ENCODE peak calls at places on chromosomes 6 and 20, in four cellular contexts. W is HepG2, E is GM12878, B is H1. K is an unnamed sample.

GRCh38 chr6:107956586-107957164 is 1.3 kb downstream of the SEC63 start:
- DNase-seq in B (no peak), W (no peak), E (no peak), K (no peak)

GRCh38 chr6:151999194-151999593 is 191.7 kb downstream of the ESR1 start:
- DNase-seq in W (no peak), B (no peak), E (no peak), K (no peak)

GRCh38 chr20:21019831-21020655 is 86.1 kb downstream of the LINC00237 start:
- DNase-seq in W (peak; percentile 82), E (no peak), B (no peak), K (no peak)

GRCh38 chr6:166112580-166112979 is 55.1 kb downstream of the TBXT start:
- DNase-seq in W (peak; percentile 15), E (no peak), B (no peak), K (no peak)

GRCh38 chr6:33272358-33273128 is 668 bp downstream of the RPS18 start:
- DNase-seq in W (no peak), B (no peak), E (no peak), K (no peak)

GRCh38 chr6:124879992-124880355 is 82.3 kb upstream of the RNF217 start:
- DNase-seq in W (no peak), B (no peak), E (no peak), K (no peak)

GRCh38 chr6:27375613-27376079 is 12.9 kb upstream of the ZNF391 start:
- DNase-seq in W (no peak), B (no peak), E (no peak), K (no peak)

GRCh38 chr20:53679597-53680309 is 86.1 kb upstream of the ZNF217 start:
- DNase-seq in W (peak; percentile 50), B (no peak), E (no peak), K (no peak)

GRCh38 chr6:168091381-168092264 is 12.6 kb upstream of the FRMD1 start:
- DNase-seq in W (no peak), E (no peak), B (no peak), K (no peak)

GRCh38 chr20:58523916-58524315 is 8.7 kb upstream of the APCDD1L start:
- DNase-seq in W (no peak), E (no peak), B (no peak), K (no peak)

GRCh38 chr20:17661121-17661744 is 20.8 kb downstream of the RRBP1 start:
- DNase-seq in B (no peak), E (no peak), W (peak; percentile 83), K (no peak)

GRCh38 chr6:90131614-90132423 is 164.8 kb downstream of the BACH2 start:
- DNase-seq in E (no peak), W (no peak), B (no peak), K (no peak)

GRCh38 chr20:10674684-10675455 is 1.1 kb upstream of the JAG1 start:
- DNase-seq in W (peak; percentile 84), B (no peak), E (no peak), K (no peak)

GRCh38 chr6:70108230-70108629 is 194.7 kb downstream of the COL9A1 start:
- DNase-seq in E (peak; percentile 21), B (no peak), W (peak; percentile 19), K (no peak)

DNA sequence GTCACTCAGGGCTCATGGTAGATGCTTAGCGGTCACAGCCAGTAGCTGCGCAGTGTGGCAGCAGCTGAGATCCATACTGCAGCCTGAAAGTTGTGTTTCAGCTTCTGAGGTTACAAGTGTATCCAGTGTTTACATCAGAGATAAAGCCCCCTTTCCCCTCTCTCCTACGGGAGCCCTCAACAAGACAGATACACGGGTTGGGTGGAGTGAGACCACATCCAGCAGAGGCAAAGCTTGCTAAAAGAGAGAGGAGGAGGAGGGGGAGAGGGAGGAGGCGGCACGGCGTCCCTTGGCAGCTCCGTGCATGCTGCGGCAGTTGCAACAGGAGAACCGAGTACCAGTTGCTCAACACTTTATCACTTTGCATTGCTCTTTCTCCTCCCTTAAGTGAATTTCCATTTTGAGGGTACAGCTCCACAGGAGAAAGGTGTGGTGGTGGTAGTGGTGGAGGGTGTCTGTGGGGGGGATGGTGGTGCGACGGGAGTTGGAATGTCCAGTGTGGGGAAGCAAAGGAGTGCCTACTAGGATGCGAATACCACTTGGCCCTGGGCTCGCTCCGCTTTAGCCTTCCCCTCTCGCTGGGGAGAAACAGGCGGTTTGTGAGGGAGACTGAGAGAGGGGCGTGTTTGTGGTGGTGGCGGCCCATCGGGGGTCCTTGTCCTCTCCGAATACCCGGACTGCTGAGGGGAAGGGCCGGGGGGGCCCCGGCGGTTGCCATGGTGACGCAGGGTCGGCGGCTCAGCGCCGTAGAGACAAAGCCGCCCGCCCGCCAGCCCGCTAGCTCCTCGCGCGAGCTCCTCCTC is 405 bp upstream of the RNF182 start:
- DNase-seq in B (no peak), E (no peak), W (no peak), K (no peak)
- H3K4me3 ChIP-seq in B (peak overlapping the region; percentile 57), E (no peak overlapping the region), W (peak overlapping the region; percentile 24), K (peak overlapping the region; percentile 59)

GRCh38 chr6:88477411-88477810 is 311.3 kb upstream of the CNR1 start:
- DNase-seq in W (no peak), B (no peak), E (no peak), K (no peak)
- TF ChIP-seq YY1 in W (no peak), B (no peak), E (no peak), K (no peak)

DNA sequence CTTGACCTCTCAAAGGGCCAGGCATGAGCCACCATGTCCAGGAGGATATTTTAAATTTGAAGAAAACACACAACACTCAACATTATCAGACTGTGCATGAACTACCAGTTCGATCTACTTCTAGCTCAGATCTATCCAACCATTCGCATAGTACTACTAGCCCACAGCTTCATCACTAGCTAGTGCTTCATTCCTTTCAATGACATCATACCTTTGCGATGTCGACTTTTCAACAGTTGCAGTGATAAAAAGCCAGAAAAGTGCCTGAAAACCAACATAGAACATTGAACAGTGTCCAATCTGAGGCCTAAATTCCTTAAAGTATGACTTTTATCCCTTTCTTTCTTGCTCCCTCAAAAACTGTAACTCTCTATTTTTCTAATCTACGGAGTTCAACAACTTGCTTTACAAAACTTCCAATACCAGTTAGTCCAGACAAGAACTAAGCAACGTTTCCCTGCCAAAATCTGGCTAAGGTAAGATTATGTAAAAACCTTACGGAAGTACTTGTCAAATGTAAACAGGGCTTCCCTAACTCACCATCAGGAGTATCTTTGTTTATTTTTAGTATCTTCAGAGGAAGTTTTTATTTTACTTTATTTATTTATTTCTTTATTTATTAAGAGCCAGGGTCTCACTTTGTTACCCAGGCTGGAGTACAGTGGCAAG is 434.0 kb upstream of the JARID2 start:
- DNase-seq in B (no peak), E (no peak), W (no peak), K (no peak)
- TF ChIP-seq SUZ12 in B (no peak), E (no peak), W (no peak), K (no peak)

DNA sequence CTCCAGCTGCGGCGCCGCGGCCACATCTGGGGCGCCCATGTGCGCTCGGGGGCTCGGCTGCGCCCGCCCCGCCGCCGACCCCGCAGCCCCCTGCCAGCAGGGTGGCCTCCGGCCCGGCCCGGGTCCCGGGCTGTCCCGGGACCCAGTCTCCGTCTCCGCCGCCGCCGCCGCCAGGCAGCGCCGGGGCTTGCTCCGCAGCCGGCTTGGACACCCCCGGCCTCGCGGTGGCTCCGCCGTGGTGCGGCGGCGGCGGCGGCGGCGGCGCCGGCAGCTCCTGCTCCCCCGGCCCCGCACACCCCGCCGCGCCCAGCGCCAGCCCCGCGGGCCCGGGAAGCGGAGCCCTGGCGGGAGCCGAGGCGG is 219 bp downstream of the ISM1 start:
- DNase-seq in B (no peak), E (no peak), W (no peak), K (no peak)
- H3K4me3 ChIP-seq in B (peak overlapping the region; percentile 43), E (no peak overlapping the region), W (peak overlapping the region; percentile 77), K (peak overlapping the region; percentile 54)

K was measured in NT2/D1.